ENCODE peak calls at places on chromosomes 2 and 18, in eight cellular contexts. One of them, this sample, is unnamed. For H3K27me3, the result is how much of the 10 kb centered on the place peaks cover.

GRCh38 chr2:77013932-77014331 is 508.2 kb downstream of the LRRTM4 start:
- DNase-seq in PC-9: no peak
- DNase-seq in kidney epithelial cell: no peak
- DNase-seq in heart left ventricle: no peak
- DNase-seq in right atrium auricular region: no peak
- DNase-seq in psoas muscle: no peak
- DNase-seq in lung: no peak
- DNase-seq in dorsolateral prefrontal cortex: no peak
- DNase-seq in this sample: no peak

GRCh38 chr2:239225921-239226561 is 174.8 kb downstream of the HDAC4 start:
- DNase-seq in heart left ventricle: no peak
- DNase-seq in psoas muscle: no peak
- DNase-seq in kidney epithelial cell: no peak
- DNase-seq in right atrium auricular region: no peak
- DNase-seq in lung: no peak
- DNase-seq in dorsolateral prefrontal cortex: no peak
- DNase-seq in PC-9: no peak
- DNase-seq in this sample: no peak

GRCh38 chr2:230327418-230328154 is 593 bp downstream of the SP140L start:
- DNase-seq in right atrium auricular region: no peak
- DNase-seq in PC-9: no peak
- DNase-seq in kidney epithelial cell: no peak
- DNase-seq in heart left ventricle: no peak
- DNase-seq in lung: no peak
- DNase-seq in psoas muscle: no peak
- DNase-seq in dorsolateral prefrontal cortex: no peak
- DNase-seq in this sample: no peak

GRCh38 chr2:72923833-72924352 is 6.6 kb downstream of the EMX1 start:
- DNase-seq in lung: no peak
- DNase-seq in PC-9: no peak
- DNase-seq in heart left ventricle: no peak
- DNase-seq in kidney epithelial cell: no peak
- DNase-seq in right atrium auricular region: no peak
- DNase-seq in psoas muscle: no peak
- DNase-seq in dorsolateral prefrontal cortex: no peak
- DNase-seq in this sample: no peak

GRCh38 chr2:33425156-33425555 is 51.3 kb upstream of the RASGRP3 start:
- DNase-seq in lung: no peak
- DNase-seq in right atrium auricular region: no peak
- DNase-seq in heart left ventricle: no peak
- DNase-seq in dorsolateral prefrontal cortex: no peak
- DNase-seq in psoas muscle: no peak
- DNase-seq in kidney epithelial cell: no peak
- DNase-seq in PC-9: no peak
- DNase-seq in this sample: no peak

GRCh38 chr2:15705839-15706386 is 114.2 kb downstream of the DDX1 start:
- DNase-seq in PC-9: no peak
- DNase-seq in kidney epithelial cell: no peak
- DNase-seq in right atrium auricular region: no peak
- DNase-seq in psoas muscle: no peak
- DNase-seq in heart left ventricle: no peak
- DNase-seq in dorsolateral prefrontal cortex: no peak
- DNase-seq in lung: no peak
- DNase-seq in this sample: no peak

GRCh38 chr2:95347681-95348608 is 50.8 kb downstream of the KCNIP3 start:
- DNase-seq in lung: no peak
- DNase-seq in psoas muscle: no peak
- DNase-seq in kidney epithelial cell: no peak
- DNase-seq in dorsolateral prefrontal cortex: no peak
- DNase-seq in heart left ventricle: peak
- DNase-seq in PC-9: no peak
- DNase-seq in right atrium auricular region: no peak
- DNase-seq in this sample: no peak

GRCh38 chr18:77044866-77045664 is 87.5 kb downstream of the MBP start:
- DNase-seq in PC-9: no peak
- DNase-seq in kidney epithelial cell: no peak
- DNase-seq in heart left ventricle: no peak
- DNase-seq in dorsolateral prefrontal cortex: no peak
- DNase-seq in right atrium auricular region: no peak
- DNase-seq in psoas muscle: no peak
- DNase-seq in lung: no peak
- DNase-seq in this sample: no peak

GRCh38 chr2:68104111-68104835 is 41.5 kb upstream of the C1D start:
- DNase-seq in dorsolateral prefrontal cortex: no peak
- DNase-seq in right atrium auricular region: no peak
- DNase-seq in lung: no peak
- DNase-seq in heart left ventricle: no peak
- DNase-seq in PC-9: no peak
- DNase-seq in kidney epithelial cell: no peak
- DNase-seq in psoas muscle: no peak
- DNase-seq in this sample: no peak

GRCh38 chr18:24630346-24630880 is 170.0 kb downstream of the HRH4 start:
- DNase-seq in dorsolateral prefrontal cortex: no peak
- DNase-seq in PC-9: no peak
- DNase-seq in lung: no peak
- DNase-seq in psoas muscle: no peak
- DNase-seq in kidney epithelial cell: no peak
- DNase-seq in heart left ventricle: no peak
- DNase-seq in right atrium auricular region: no peak
- DNase-seq in this sample: no peak

GRCh38 chr2:158142568-158143332 is 41.1 kb downstream of the UPP2 start:
- DNase-seq in kidney epithelial cell: no peak
- DNase-seq in lung: no peak
- DNase-seq in psoas muscle: no peak
- DNase-seq in right atrium auricular region: no peak
- DNase-seq in dorsolateral prefrontal cortex: no peak
- DNase-seq in PC-9: no peak
- DNase-seq in heart left ventricle: no peak
- DNase-seq in this sample: no peak

DNA sequence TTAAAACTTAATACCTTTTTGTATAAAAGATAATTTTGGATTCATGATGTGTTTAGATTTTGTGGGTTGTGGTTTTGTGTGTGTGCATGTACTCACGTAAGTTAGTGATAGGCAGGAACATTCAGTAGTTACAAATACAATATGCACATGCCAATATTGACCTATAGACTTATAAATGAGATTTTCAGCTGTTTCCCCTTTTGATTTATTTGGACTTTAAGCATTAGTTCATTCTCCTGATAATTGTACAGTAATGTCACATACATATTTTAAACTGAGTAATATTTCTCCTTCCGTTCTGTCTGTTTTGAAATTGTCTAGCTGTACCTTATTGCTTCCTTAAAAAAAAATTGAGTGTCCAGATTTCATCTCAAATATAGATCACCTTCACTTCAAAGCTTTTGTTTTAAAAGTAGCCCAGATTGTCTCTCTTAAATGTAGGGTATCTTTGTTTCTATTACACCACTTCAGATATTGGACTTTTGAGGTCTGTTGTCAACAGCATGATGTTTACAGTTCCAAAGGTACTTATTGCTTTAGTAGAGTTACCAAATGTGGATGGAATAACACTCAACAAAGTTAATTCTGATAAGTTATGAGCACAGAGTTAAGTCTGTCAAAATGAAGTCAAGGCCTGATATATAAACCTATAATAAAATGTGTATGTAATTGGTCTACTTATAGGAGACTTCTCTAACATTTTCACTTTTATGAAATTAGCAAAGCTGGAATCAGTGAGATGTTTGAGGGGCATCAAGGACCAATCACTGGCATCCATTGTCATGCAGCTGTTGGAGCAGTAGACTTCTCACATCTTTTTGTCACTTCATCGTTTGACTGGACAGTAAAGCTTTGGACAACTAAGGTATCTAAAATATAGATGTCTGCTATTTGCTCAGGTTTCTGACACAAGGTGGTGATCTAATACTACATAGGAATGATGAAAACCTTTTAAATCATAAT is 42.0 kb downstream of the DYNC1I2 start:
- DNase-seq in psoas muscle: no peak
- DNase-seq in PC-9: no peak
- DNase-seq in dorsolateral prefrontal cortex: no peak
- DNase-seq in heart left ventricle: no peak
- DNase-seq in lung: no peak
- DNase-seq in right atrium auricular region: no peak
- DNase-seq in kidney epithelial cell: no peak
- DNase-seq in this sample: no peak
- H3K27me3 ChIP-seq in psoas muscle: under half
- H3K27me3 ChIP-seq in PC-9: under half
- H3K27me3 ChIP-seq in dorsolateral prefrontal cortex: under half
- H3K27me3 ChIP-seq in heart left ventricle: under half
- H3K27me3 ChIP-seq in lung: under half
- H3K27me3 ChIP-seq in right atrium auricular region: under half
- H3K27me3 ChIP-seq in kidney epithelial cell: under half
- H3K27me3 ChIP-seq in this sample: under half

DNA sequence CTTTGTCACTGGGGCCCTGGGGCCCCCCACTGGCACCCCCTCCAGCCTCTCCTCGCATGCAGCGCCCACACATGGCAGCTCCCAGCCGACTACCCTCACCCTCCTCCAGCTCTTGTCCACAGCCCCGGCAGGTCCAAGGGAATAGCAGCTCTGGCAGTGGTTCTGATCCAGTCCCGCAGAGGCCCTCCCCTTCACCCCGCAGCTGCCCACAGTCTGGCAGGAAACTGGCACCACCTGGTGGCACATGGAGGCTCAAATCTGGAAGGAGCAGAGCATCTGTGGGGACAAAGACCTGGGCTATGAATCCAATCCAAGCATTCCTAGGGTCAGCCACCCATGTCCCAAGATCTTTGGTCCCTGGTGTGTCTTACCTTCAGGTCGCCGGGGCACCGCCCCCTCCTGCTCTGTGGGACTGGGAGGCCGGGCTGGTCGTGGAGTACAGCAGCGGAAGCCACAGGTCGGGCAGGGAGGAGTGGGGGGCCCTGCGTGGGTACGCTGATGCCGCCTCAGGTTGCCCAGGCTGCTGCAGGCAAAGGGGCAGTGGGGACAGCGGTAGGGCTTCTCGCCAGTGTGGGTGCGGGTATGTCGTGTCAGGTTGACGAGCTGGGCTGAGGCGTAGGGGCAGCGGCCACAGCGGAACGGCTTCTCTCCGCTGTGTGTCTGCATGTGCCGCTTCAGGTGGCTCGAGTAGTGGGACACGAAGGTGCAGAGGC is 2.3 kb downstream of the ZNF513 start:
- DNase-seq in kidney epithelial cell: no peak
- DNase-seq in PC-9: no peak
- DNase-seq in lung: no peak
- DNase-seq in right atrium auricular region: no peak
- DNase-seq in heart left ventricle: no peak
- DNase-seq in dorsolateral prefrontal cortex: no peak
- DNase-seq in psoas muscle: peak
- DNase-seq in this sample: no peak
- TF ChIP-seq CTCF in kidney epithelial cell: peak
- TF ChIP-seq CTCF in PC-9: no peak
- TF ChIP-seq CTCF in lung: no peak
- TF ChIP-seq CTCF in right atrium auricular region: no peak
- TF ChIP-seq CTCF in heart left ventricle: no peak
- TF ChIP-seq CTCF in dorsolateral prefrontal cortex: peak
- TF ChIP-seq CTCF in psoas muscle: peak
- TF ChIP-seq CTCF in this sample: no peak

DNA sequence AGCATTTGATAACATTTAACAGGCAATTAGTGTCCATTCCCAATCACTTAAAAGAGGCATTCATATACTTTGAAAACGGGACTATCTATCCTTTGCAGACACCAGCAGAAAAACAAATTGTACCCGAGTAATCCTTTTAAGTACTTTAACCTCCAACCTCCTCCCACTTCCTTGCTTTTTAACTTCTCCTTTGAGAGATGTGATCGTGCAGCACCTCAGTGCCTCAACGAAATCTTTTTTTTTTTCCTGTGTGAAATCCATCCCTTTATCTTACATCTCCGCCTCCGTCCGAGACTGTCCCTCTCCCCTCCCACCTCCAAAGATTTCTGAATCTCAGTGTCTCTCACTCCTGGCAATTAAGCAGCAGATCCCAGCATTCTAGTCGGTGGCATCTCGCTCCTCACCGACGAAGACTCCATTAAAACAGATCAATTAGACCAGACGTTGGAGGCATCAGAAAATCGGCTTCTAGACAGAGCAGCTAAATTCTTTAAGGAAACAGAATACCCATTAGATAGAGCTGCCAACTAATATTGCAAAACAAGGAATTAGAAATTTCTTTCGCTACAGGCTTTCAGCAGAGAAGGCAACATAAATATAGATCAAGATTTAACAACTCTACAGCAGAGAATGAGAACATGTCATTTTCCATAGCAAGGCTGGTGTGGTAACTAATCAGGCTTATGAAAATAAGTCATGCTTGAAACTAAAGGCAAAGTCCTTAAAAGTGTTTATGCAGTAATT is 1.9 kb upstream of the TMEFF2 start:
- DNase-seq in heart left ventricle: no peak
- DNase-seq in lung: no peak
- DNase-seq in psoas muscle: no peak
- DNase-seq in PC-9: no peak
- DNase-seq in kidney epithelial cell: no peak
- DNase-seq in dorsolateral prefrontal cortex: no peak
- DNase-seq in right atrium auricular region: no peak
- DNase-seq in this sample: no peak
- H3K27me3 ChIP-seq in heart left ventricle: half or more
- H3K27me3 ChIP-seq in lung: under half
- H3K27me3 ChIP-seq in psoas muscle: half or more
- H3K27me3 ChIP-seq in PC-9: under half
- H3K27me3 ChIP-seq in kidney epithelial cell: under half
- H3K27me3 ChIP-seq in dorsolateral prefrontal cortex: under half
- H3K27me3 ChIP-seq in right atrium auricular region: under half
- H3K27me3 ChIP-seq in this sample: half or more

GRCh38 chr18:7592305-7593071 is 25.4 kb downstream of the PTPRM start:
- DNase-seq in kidney epithelial cell: no peak
- DNase-seq in PC-9: no peak
- DNase-seq in right atrium auricular region: no peak
- DNase-seq in dorsolateral prefrontal cortex: no peak
- DNase-seq in heart left ventricle: no peak
- DNase-seq in psoas muscle: no peak
- DNase-seq in lung: no peak
- DNase-seq in this sample: no peak
- TF ChIP-seq CTCF in kidney epithelial cell: peak
- TF ChIP-seq CTCF in PC-9: no peak
- TF ChIP-seq CTCF in right atrium auricular region: no peak
- TF ChIP-seq CTCF in dorsolateral prefrontal cortex: no peak
- TF ChIP-seq CTCF in heart left ventricle: no peak
- TF ChIP-seq CTCF in psoas muscle: peak
- TF ChIP-seq CTCF in lung: no peak
- TF ChIP-seq CTCF in this sample: no peak

DNA sequence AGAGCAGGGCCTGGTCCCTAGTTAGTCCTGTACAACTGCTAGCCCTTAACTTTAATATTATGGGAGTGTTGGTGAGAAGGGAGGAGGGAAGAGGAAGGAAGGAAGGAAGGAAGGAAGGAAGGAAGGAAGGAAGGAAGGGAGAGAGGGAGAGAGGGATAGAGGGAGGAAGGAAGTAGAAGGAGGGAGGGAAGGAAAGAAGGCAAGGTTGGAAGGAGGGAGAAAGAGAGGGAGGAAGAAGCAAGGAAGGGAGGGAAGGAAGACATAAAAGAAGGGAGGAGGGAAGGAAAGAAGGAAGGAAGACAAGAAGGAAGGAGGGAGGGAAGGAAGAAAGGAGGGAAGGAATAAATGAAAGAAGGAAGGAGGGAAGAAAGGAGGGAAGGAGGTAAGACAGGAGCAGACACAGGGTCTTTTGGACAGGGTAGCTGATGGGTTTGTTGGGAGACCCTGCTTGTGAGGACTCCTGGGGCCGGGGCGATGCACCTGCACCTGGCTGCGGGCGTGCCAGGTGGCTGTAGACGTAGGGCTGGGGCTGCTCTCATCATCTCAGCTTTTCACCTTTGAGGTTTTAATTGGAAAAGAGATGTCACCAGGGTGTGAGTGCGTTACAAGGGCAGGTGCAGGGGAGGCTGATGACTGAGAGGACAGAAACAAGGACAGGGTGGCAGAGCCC is 5.9 kb upstream of the POMC start:
- DNase-seq in PC-9: no peak
- DNase-seq in psoas muscle: no peak
- DNase-seq in kidney epithelial cell: no peak
- DNase-seq in lung: no peak
- DNase-seq in heart left ventricle: no peak
- DNase-seq in dorsolateral prefrontal cortex: no peak
- DNase-seq in right atrium auricular region: no peak
- DNase-seq in this sample: no peak
- H3K27me3 ChIP-seq in PC-9: half or more
- H3K27me3 ChIP-seq in psoas muscle: under half
- H3K27me3 ChIP-seq in kidney epithelial cell: under half
- H3K27me3 ChIP-seq in lung: under half
- H3K27me3 ChIP-seq in heart left ventricle: under half
- H3K27me3 ChIP-seq in dorsolateral prefrontal cortex: under half
- H3K27me3 ChIP-seq in right atrium auricular region: under half
- H3K27me3 ChIP-seq in this sample: under half